ENCODE peak calls at places on chromosomes 12 and 14, in nine cellular contexts. B is foreskin fibroblast; S is AG10803; N is AG04450; A is non-pigmented ciliary epithelial cell; K is activated effector memory CD4-positive, alpha-beta T cell treated with Interleukin-2 at 50 U/mL for 16 hours; P is HT1080; Q is MV-4-11; Z is G401. C is an unnamed sample.

GRCh38 chr14:68685419-68686211 is 107.3 kb downstream of the ZFP36L1 start:
- DNase-seq in A (peak; percentile 58), Q (peak; percentile 73), S (peak; percentile 67), K (peak; percentile 80), Z (no peak), P (peak; percentile 97), B (peak; percentile 70), N (no peak), C (no peak)

GRCh38 chr14:68482018-68482417 is 310.8 kb downstream of the ZFP36L1 start:
- DNase-seq in Q (no peak), A (no peak), N (no peak), B (no peak), Z (no peak), S (no peak), P (no peak), K (no peak), C (no peak)

GRCh38 chr12:56221233-56221756 is 427 bp downstream of the RNF41 start:
- DNase-seq in Q (no peak), N (peak; percentile 46), P (peak; percentile 47), S (peak; percentile 92), K (no peak), B (peak; percentile 86), A (peak; percentile 26), Z (peak; percentile 64), C (no peak)

GRCh38 chr12:28704477-28705169 is 444.5 kb upstream of the FAR2 start:
- DNase-seq in A (no peak), B (peak; percentile 8), S (peak; percentile 84), K (no peak), Q (no peak), P (no peak), N (no peak), Z (no peak), C (no peak)

GRCh38 chr12:49777341-49777740 is 36.0 kb downstream of the TMBIM6 start:
- DNase-seq in P (no peak), S (no peak), K (no peak), A (no peak), Z (no peak), B (no peak), N (no peak), Q (no peak), C (no peak)

GRCh38 chr12:31897791-31898503 is 61.3 kb upstream of the RESF1 start:
- DNase-seq in B (peak; percentile 19), K (no peak), A (no peak), S (no peak), N (no peak), P (peak; percentile 70), Q (peak; percentile 62), Z (no peak), C (no peak)

GRCh38 chr14:24816011-24816928 is 182.3 kb upstream of the GZMB start:
- DNase-seq in K (no peak), P (no peak), Z (no peak), N (no peak), B (peak; percentile 33), S (peak; percentile 25), Q (no peak), A (no peak), C (no peak)

GRCh38 chr14:103847439-103847953 is at the start of gene PPP1R13B:
- DNase-seq in N (peak; percentile 30), B (peak; percentile 95), Z (peak; percentile 94), P (peak; percentile 61), S (peak; percentile 78), K (peak; percentile 91), Q (peak; percentile 68), A (peak; percentile 15), C (peak; percentile 8)

GRCh38 chr14:105461903-105462302 is 12.7 kb upstream of the CRIP2 start:
- DNase-seq in N (no peak), S (no peak), A (no peak), P (no peak), Q (no peak), K (no peak), Z (no peak), B (no peak), C (no peak)

GRCh38 chr14:76768201-76768656 is 7.0 kb downstream of the VASH1 start:
- DNase-seq in B (no peak), A (no peak), Q (peak; percentile 99), Z (no peak), S (no peak), K (peak; percentile 64), N (no peak), P (no peak), C (no peak)

GRCh38 chr14:103385994-103386491 is 828 bp downstream of the MARK3 start:
- DNase-seq in A (no peak), Z (peak; percentile 20), P (no peak), Q (peak; percentile 20), B (peak; percentile 56), K (peak; percentile 31), S (peak; percentile 23), N (no peak), C (no peak)

GRCh38 chr12:47903151-47903611 is 1.6 kb downstream of the VDR start:
- DNase-seq in B (peak; percentile 71), S (peak; percentile 96), K (no peak), N (peak; percentile 57), P (peak; percentile 27), A (peak; percentile 32), Q (peak; percentile 48), Z (no peak), C (no peak)

GRCh38 chr12:14885718-14886201 is at the start of gene MGP:
- DNase-seq in K (no peak), N (no peak), A (no peak), Q (no peak), Z (peak; percentile 43), S (peak; percentile 24), P (peak; percentile 52), B (peak; percentile 17), C (no peak)

GRCh38 chr12:47739959-47740358 is 14.7 kb upstream of the ENDOU start:
- DNase-seq in N (no peak), K (no peak), B (no peak), A (no peak), Q (no peak), S (no peak), Z (no peak), P (no peak), C (no peak)

C was measured in GOT3.